ENCODE peak calls at places on chromosomes 13 and 19, in four cellular contexts. One of them, this sample, is unnamed.

GRCh38 chr19:36672368-36672767 is 5.7 kb upstream of the ZNF461 start:
- DNase-seq in fibroblast of mammary gland: no peak
- DNase-seq in ascending aorta: no peak
- DNase-seq in WERI-Rb-1: no peak
- DNase-seq in this sample: no peak

GRCh38 chr13:30616927-30617314 is 799 bp upstream of the USPL1 start:
- DNase-seq in ascending aorta: peak
- DNase-seq in WERI-Rb-1: peak
- DNase-seq in fibroblast of mammary gland: peak
- DNase-seq in this sample: peak

GRCh38 chr19:3606690-3607289 is at the start of gene TBXA2R:
- DNase-seq in WERI-Rb-1: peak
- DNase-seq in fibroblast of mammary gland: peak
- DNase-seq in ascending aorta: peak
- DNase-seq in this sample: peak

GRCh38 chr13:53151692-53152421 is 123.2 kb downstream of the OLFM4 start:
- DNase-seq in ascending aorta: no peak
- DNase-seq in WERI-Rb-1: peak
- DNase-seq in fibroblast of mammary gland: peak
- DNase-seq in this sample: no peak

GRCh38 chr13:110944121-110944967 is 29.5 kb upstream of the ANKRD10 start:
- DNase-seq in fibroblast of mammary gland: peak
- DNase-seq in ascending aorta: no peak
- DNase-seq in WERI-Rb-1: peak
- DNase-seq in this sample: peak

GRCh38 chr13:108508263-108508662 is 121.1 kb upstream of the MYO16 start:
- DNase-seq in ascending aorta: no peak
- DNase-seq in WERI-Rb-1: no peak
- DNase-seq in fibroblast of mammary gland: peak
- DNase-seq in this sample: peak

GRCh38 chr19:30374791-30375650 is 2.8 kb downstream of the ZNF536 start:
- DNase-seq in WERI-Rb-1: peak
- DNase-seq in fibroblast of mammary gland: no peak
- DNase-seq in ascending aorta: peak
- DNase-seq in this sample: peak

GRCh38 chr13:32881792-32882175 is 134.4 kb upstream of the KL start:
- DNase-seq in ascending aorta: no peak
- DNase-seq in WERI-Rb-1: no peak
- DNase-seq in fibroblast of mammary gland: no peak
- DNase-seq in this sample: no peak

GRCh38 chr13:49935171-49936084 is 712 bp downstream of the SPRYD7 start:
- DNase-seq in ascending aorta: peak
- DNase-seq in WERI-Rb-1: peak
- DNase-seq in fibroblast of mammary gland: peak
- DNase-seq in this sample: peak

GRCh38 chr19:8517551-8518442 is 3.8 kb upstream of the ZNF414 start:
- DNase-seq in WERI-Rb-1: no peak
- DNase-seq in fibroblast of mammary gland: peak
- DNase-seq in ascending aorta: no peak
- DNase-seq in this sample: peak

GRCh38 chr13:96426160-96426559 is 336.3 kb downstream of the HS6ST3 start:
- DNase-seq in WERI-Rb-1: no peak
- DNase-seq in ascending aorta: no peak
- DNase-seq in fibroblast of mammary gland: no peak
- DNase-seq in this sample: no peak

GRCh38 chr19:9808855-9809646 is 9.8 kb downstream of the FBXL12 start:
- DNase-seq in fibroblast of mammary gland: no peak
- DNase-seq in ascending aorta: no peak
- DNase-seq in WERI-Rb-1: no peak
- DNase-seq in this sample: no peak

GRCh38 chr19:47005873-47006272 is 13.8 kb upstream of the NPAS1 start:
- DNase-seq in fibroblast of mammary gland: peak
- DNase-seq in WERI-Rb-1: no peak
- DNase-seq in ascending aorta: no peak
- DNase-seq in this sample: no peak

GRCh38 chr19:38057954-38058690 is 151.1 kb downstream of the SIPA1L3 start:
- DNase-seq in ascending aorta: no peak
- DNase-seq in fibroblast of mammary gland: no peak
- DNase-seq in WERI-Rb-1: peak
- DNase-seq in this sample: peak

GRCh38 chr13:113656831-113657671 is 947 bp downstream of the ATP4B start:
- DNase-seq in ascending aorta: peak
- DNase-seq in WERI-Rb-1: peak
- DNase-seq in fibroblast of mammary gland: no peak
- DNase-seq in this sample: no peak

GRCh38 chr13:109649713-109650112 is 136.7 kb downstream of the IRS2 start:
- DNase-seq in WERI-Rb-1: no peak
- DNase-seq in ascending aorta: no peak
- DNase-seq in fibroblast of mammary gland: no peak
- DNase-seq in this sample: no peak

GRCh38 chr13:100336795-100337516 is 248.1 kb downstream of the PCCA start:
- DNase-seq in WERI-Rb-1: no peak
- DNase-seq in ascending aorta: no peak
- DNase-seq in fibroblast of mammary gland: no peak
- DNase-seq in this sample: no peak

GRCh38 chr13:81591528-81592220 is 1250.7 kb upstream of the SPRY2 start:
- DNase-seq in ascending aorta: no peak
- DNase-seq in fibroblast of mammary gland: no peak
- DNase-seq in WERI-Rb-1: no peak
- DNase-seq in this sample: no peak

GRCh38 chr13:20431080-20431479 is 94.6 kb downstream of the CRYL1 start:
- DNase-seq in WERI-Rb-1: no peak
- DNase-seq in ascending aorta: no peak
- DNase-seq in fibroblast of mammary gland: no peak
- DNase-seq in this sample: no peak

GRCh38 chr13:71644579-71644978 is 222.4 kb downstream of the DACH1 start:
- DNase-seq in WERI-Rb-1: no peak
- DNase-seq in ascending aorta: no peak
- DNase-seq in fibroblast of mammary gland: no peak
- DNase-seq in this sample: no peak

GRCh38 chr13:77235456-77236022 is 91.4 kb downstream of the MYCBP2 start:
- DNase-seq in WERI-Rb-1: no peak
- DNase-seq in ascending aorta: no peak
- DNase-seq in fibroblast of mammary gland: no peak
- DNase-seq in this sample: no peak

GRCh38 chr19:4083677-4084546 is 17.2 kb upstream of the ZBTB7A start:
- DNase-seq in fibroblast of mammary gland: no peak
- DNase-seq in ascending aorta: no peak
- DNase-seq in WERI-Rb-1: no peak
- DNase-seq in this sample: no peak

GRCh38 chr13:59863621-59864020 is 300.1 kb downstream of the DIAPH3 start:
- DNase-seq in ascending aorta: no peak
- DNase-seq in WERI-Rb-1: no peak
- DNase-seq in fibroblast of mammary gland: no peak
- DNase-seq in this sample: no peak

GRCh38 chr13:101989798-101990350 is 412.0 kb downstream of the FGF14 start:
- DNase-seq in ascending aorta: no peak
- DNase-seq in fibroblast of mammary gland: peak
- DNase-seq in WERI-Rb-1: no peak
- DNase-seq in this sample: no peak

GRCh38 chr13:34028496-34029442 is 210.8 kb downstream of the RFC3 start:
- DNase-seq in ascending aorta: no peak
- DNase-seq in WERI-Rb-1: no peak
- DNase-seq in fibroblast of mammary gland: no peak
- DNase-seq in this sample: no peak

GRCh38 chr13:105177265-105177900 is 1358.1 kb downstream of the EFNB2 start:
- DNase-seq in ascending aorta: no peak
- DNase-seq in WERI-Rb-1: no peak
- DNase-seq in fibroblast of mammary gland: no peak
- DNase-seq in this sample: peak

GRCh38 chr13:79124183-79124582 is 281.9 kb downstream of the RBM26 start:
- DNase-seq in WERI-Rb-1: no peak
- DNase-seq in fibroblast of mammary gland: no peak
- DNase-seq in ascending aorta: no peak
- DNase-seq in this sample: no peak

GRCh38 chr19:49932041-49932451 is 2.7 kb upstream of the NUP62 start:
- DNase-seq in ascending aorta: no peak
- DNase-seq in WERI-Rb-1: no peak
- DNase-seq in fibroblast of mammary gland: no peak
- DNase-seq in this sample: no peak

GRCh38 chr19:49930483-49931011 is 1.2 kb upstream of the NUP62 start:
- DNase-seq in ascending aorta: no peak
- DNase-seq in WERI-Rb-1: no peak
- DNase-seq in fibroblast of mammary gland: peak
- DNase-seq in this sample: peak

GRCh38 chr19:49932731-49933131 is 3.4 kb upstream of the NUP62 start:
- DNase-seq in WERI-Rb-1: no peak
- DNase-seq in ascending aorta: no peak
- DNase-seq in fibroblast of mammary gland: no peak
- DNase-seq in this sample: no peak

GRCh38 chr19:49929611-49930482 is 543 bp upstream of the NUP62 start:
- DNase-seq in ascending aorta: peak
- DNase-seq in WERI-Rb-1: peak
- DNase-seq in fibroblast of mammary gland: peak
- DNase-seq in this sample: peak

GRCh38 chr19:49931293-49932040 is 2.2 kb upstream of the NUP62 start:
- DNase-seq in WERI-Rb-1: no peak
- DNase-seq in fibroblast of mammary gland: no peak
- DNase-seq in ascending aorta: no peak
- DNase-seq in this sample: no peak
- H3K4me3 ChIP-seq in WERI-Rb-1: no peak
- H3K4me3 ChIP-seq in fibroblast of mammary gland: no peak
- H3K4me3 ChIP-seq in ascending aorta: no peak
- H3K4me3 ChIP-seq in this sample: no peak

GRCh38 chr19:19524053-19524452 is 4.7 kb upstream of the YJEFN3 start:
- DNase-seq in ascending aorta: no peak
- DNase-seq in fibroblast of mammary gland: no peak
- DNase-seq in WERI-Rb-1: no peak
- DNase-seq in this sample: no peak
- TF ChIP-seq CTCF in ascending aorta: no peak
- TF ChIP-seq CTCF in fibroblast of mammary gland: no peak
- TF ChIP-seq CTCF in WERI-Rb-1: no peak
- TF ChIP-seq CTCF in this sample: no peak

DNA sequence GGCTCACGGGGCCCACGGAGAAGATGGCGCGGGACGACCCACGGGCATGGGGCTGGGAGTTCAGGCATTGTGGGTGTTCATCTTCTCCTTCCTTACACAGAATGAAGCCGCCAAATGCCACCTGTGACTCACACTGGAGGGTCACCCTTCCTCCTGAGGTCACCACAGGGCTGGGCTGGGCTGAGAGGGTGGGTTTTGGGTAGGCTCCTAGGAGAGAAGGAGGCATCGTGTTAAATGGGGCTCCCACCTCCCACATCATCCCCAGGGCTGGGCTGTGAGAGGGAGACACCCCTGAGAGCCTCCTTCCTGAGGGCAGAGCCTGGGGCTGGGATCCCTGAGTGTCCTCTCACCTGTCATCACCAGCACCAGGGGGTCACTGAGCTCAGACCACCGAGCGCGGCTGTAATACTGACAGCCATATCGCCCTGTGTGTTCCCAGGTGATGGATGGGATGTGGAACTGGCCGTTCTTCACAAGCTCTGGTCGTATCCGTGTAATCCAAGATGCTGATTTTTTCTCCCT is 1.4 kb downstream of the LILRB2 start:
- DNase-seq in WERI-Rb-1: no peak
- DNase-seq in ascending aorta: no peak
- DNase-seq in fibroblast of mammary gland: no peak
- DNase-seq in this sample: no peak
- H3K4me3 ChIP-seq in WERI-Rb-1: no peak
- H3K4me3 ChIP-seq in ascending aorta: no peak
- H3K4me3 ChIP-seq in fibroblast of mammary gland: no peak
- H3K4me3 ChIP-seq in this sample: no peak

GRCh38 chr19:48897181-48897580 is 1.4 kb downstream of the TULP2 start:
- DNase-seq in WERI-Rb-1: no peak
- DNase-seq in ascending aorta: no peak
- DNase-seq in fibroblast of mammary gland: no peak
- DNase-seq in this sample: no peak

GRCh38 chr19:48896191-48896720 is 2.3 kb downstream of the TULP2 start:
- DNase-seq in WERI-Rb-1: no peak
- DNase-seq in ascending aorta: no peak
- DNase-seq in fibroblast of mammary gland: peak
- DNase-seq in this sample: no peak

GRCh38 chr19:48900477-48901452 is 653 bp downstream of the NUCB1 start:
- DNase-seq in WERI-Rb-1: no peak
- DNase-seq in fibroblast of mammary gland: peak
- DNase-seq in ascending aorta: no peak
- DNase-seq in this sample: no peak

GRCh38 chr19:48895226-48895625 is 3.3 kb downstream of the TULP2 start:
- DNase-seq in WERI-Rb-1: no peak
- DNase-seq in fibroblast of mammary gland: no peak
- DNase-seq in ascending aorta: no peak
- DNase-seq in this sample: no peak

DNA sequence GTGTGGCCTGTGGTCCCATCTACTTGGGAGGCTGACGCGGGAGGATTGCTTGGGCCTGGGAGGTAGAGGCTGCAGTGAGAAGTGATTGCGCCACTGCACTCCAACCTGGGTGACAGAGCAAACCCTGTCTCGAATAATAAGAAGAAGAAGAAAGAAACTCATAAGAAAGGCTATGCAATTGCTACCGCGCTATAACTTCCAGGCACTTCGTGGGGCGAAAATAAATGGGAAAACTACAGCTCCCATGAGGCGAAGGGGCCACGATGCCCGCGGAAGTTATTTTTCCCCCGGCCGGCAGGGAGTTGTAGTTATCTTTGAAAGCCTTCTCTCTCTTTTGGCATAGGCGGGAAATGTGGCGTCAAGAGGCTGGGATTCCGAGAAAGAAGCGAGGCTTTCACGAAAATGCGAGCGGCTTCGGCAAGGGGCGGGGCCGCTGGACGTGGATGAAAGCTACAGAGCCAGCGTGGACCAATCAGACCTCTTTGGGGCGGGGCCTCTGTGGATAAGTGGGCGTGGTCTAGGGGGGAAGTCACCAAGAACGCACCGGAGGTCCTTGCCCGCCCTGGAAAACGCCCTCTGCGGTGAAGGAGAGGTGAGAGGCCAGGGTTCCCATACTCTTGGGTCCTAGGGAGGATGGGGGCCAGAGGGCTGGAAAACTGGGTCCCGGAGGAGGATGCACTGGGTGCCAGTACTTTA is at the start of gene NUCB1:
- DNase-seq in ascending aorta: peak
- DNase-seq in fibroblast of mammary gland: peak
- DNase-seq in WERI-Rb-1: peak
- DNase-seq in this sample: peak
- TF ChIP-seq CTCF in ascending aorta: peak
- TF ChIP-seq CTCF in fibroblast of mammary gland: peak
- TF ChIP-seq CTCF in WERI-Rb-1: no peak
- TF ChIP-seq CTCF in this sample: no peak

GRCh38 chr19:1324249-1324791 is 38.6 kb downstream of the EFNA2 start:
- DNase-seq in WERI-Rb-1: no peak
- DNase-seq in fibroblast of mammary gland: no peak
- DNase-seq in ascending aorta: no peak
- DNase-seq in this sample: no peak
- H3K4me3 ChIP-seq in WERI-Rb-1: no peak
- H3K4me3 ChIP-seq in fibroblast of mammary gland: no peak
- H3K4me3 ChIP-seq in ascending aorta: peak
- H3K4me3 ChIP-seq in this sample: peak

This sample was measured in foreskin fibroblast.